ENCODE peak calls at places on chromosomes 11 and 22, in four cellular contexts. H is K562, M is HepG2, Z is GM12878. V is an unnamed sample.

GRCh38 chr11:36374726-36375125 is 78.6 kb downstream of the PRR5L start:
- DNase-seq in H (no peak), Z (no peak), M (no peak), V (no peak)

GRCh38 chr11:1014276-1014675 is 22.2 kb downstream of the MUC6 start:
- DNase-seq in H (no peak), M (no peak), Z (no peak), V (no peak)

GRCh38 chr11:126194121-126194543 is 17.3 kb downstream of the RPUSD4 start:
- DNase-seq in M (peak), H (peak), Z (no peak), V (peak)

GRCh38 chr11:69253028-69253427 is 40.9 kb upstream of the MYEOV start:
- DNase-seq in Z (no peak), H (no peak), M (no peak), V (no peak)

GRCh38 chr11:57203359-57203758 is 21.6 kb downstream of the LRRC55 start:
- DNase-seq in Z (no peak), H (no peak), M (no peak), V (no peak)

GRCh38 chr22:20141186-20142077 is 9.4 kb downstream of the CCDC188 start:
- DNase-seq in H (no peak), M (no peak), Z (no peak), V (no peak)

GRCh38 chr11:118290923-118291322 is 13.6 kb upstream of the CD3E start:
- DNase-seq in M (peak), H (no peak), Z (no peak), V (no peak)

GRCh38 chr11:64001552-64002427 is 15.6 kb downstream of the OTUB1 start:
- DNase-seq in H (no peak), Z (no peak), M (no peak), V (no peak)

GRCh38 chr11:63745304-63746170 is 23.0 kb downstream of the ZFTA start:
- DNase-seq in H (no peak), M (no peak), Z (no peak), V (no peak)

GRCh38 chr11:104704888-104705287 is 193.4 kb downstream of the CASP12 start:
- DNase-seq in Z (no peak), M (no peak), H (no peak), V (no peak)

GRCh38 chr11:104705475-104706195 is 192.6 kb downstream of the CASP12 start:
- DNase-seq in Z (peak), M (no peak), H (no peak), V (no peak)

DNA sequence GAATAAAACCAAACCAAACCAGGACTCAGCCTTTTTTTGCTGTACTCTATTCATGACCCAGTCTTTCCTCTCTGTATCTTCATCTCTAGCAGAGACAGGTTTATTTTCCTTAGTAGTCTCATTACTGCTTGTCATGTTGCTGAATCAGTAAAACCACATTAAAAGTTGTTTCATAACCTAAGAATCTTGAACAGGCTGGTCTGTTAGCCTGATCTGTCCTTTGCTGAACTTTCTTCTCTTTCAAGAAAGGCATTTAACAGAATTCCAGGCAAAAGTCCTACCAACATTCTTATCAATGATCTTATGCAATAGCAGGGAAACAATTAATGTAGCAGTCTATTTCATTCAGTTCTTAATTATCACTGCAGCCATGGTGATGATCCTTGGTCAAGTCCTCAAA is 197.7 kb downstream of the CASP12 start:
- DNase-seq in H (no peak), Z (no peak), M (no peak), V (no peak)
- TF ChIP-seq FOXM1 in H (no peak), Z (no peak), M (no peak), V (no peak)

DNA sequence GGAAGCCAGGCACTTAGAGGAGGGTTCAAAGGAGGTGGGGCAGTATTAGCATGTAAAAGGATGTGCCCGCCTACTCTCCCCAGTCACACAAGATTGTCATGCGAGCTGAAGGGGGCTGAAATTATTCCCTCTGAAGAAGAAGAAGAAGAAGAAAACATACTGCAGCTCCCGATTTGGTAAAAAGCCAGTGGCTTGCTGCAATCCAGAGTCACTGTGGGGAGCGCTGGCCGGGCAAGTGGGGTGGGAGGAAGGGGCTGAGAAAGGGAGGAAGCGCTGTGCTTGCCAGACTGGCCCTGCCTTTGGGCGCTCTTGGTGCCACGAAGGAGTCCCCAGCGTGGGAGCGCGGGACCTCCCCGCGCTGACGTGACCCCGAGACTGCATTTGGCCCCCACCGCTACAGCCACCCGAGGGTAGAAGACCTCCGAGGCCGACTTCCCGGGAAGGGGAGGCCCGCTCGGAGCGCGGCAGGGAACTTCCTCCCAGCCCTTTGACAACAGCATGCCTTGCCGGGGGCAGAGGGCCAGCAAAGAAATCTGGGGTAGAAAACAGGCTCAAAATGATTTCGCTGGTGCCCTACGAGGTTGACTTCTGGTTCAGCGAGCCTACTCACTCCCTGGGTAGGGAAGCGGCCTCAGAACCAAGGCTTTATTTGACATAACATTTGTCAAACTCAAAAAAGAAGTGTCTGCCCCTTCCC is 906.3 kb downstream of the DLG2 start:
- DNase-seq in H (no peak), M (no peak), Z (no peak), V (no peak)
- TF ChIP-seq TARDBP in H (no peak), M (no peak), Z (no peak), V (no peak)

GRCh38 chr11:34650528-34650927 is 29.6 kb downstream of the EHF start:
- DNase-seq in H (peak), M (no peak), Z (peak), V (no peak)
- TF ChIP-seq SP1 in H (no peak), M (no peak), Z (peak), V (no peak)

GRCh38 chr11:34344410-34345011 is 13.3 kb downstream of the ABTB2 start:
- DNase-seq in Z (no peak), M (no peak), H (no peak), V (no peak)

GRCh38 chr11:34346551-34346950 is 11.3 kb downstream of the ABTB2 start:
- DNase-seq in M (no peak), H (no peak), Z (no peak), V (no peak)

GRCh38 chr11:34343686-34344085 is 14.1 kb downstream of the ABTB2 start:
- DNase-seq in Z (no peak), M (no peak), H (no peak), V (no peak)

GRCh38 chr11:34345991-34346480 is 11.8 kb downstream of the ABTB2 start:
- DNase-seq in Z (no peak), M (no peak), H (no peak), V (no peak)

DNA sequence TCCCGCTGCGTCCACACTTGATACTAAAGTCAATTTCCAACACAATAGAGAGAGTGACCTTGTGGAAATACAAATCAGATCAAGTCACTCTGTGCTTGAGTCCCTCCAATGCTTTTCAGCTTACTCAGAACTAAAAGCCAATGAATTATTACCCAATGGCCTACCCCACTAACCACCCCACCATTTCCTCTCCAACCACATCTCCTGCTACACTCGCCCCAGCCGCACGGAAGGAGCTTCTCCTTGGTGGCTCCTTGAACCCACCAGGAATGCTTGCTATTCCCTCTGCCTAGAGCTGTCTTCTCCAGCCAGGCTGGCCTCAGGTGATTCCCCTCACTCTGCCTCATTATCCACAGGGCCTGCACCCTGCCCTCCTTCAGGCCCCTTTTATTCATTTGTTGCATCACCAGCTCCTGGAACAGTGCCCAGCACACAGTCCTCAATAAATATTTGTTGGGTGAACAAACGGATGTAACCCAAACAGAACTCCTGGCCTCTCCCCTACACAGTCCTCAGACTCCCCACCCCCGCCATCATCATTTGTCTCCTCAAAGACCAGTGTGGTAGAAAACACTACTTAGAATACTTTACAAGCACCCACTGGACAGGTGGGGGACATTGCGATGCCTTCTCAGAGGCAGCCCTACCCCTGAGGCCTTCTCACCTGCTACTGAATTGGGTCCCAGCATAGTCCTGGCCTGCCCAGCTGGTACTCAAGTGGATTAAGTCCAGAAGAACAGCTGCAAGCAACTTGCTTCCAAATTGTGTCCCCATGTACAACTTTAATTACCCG is 12.6 kb downstream of the ABTB2 start:
- DNase-seq in M (peak), H (no peak), Z (no peak), V (no peak)
- TF ChIP-seq FOXM1 in M (no peak), H (no peak), Z (no peak), V (no peak)

GRCh38 chr22:26891431-26891830 is 234.0 kb downstream of the MIAT start:
- DNase-seq in M (no peak), Z (no peak), H (no peak), V (no peak)

GRCh38 chr22:26889794-26890193 is 232.4 kb downstream of the MIAT start:
- DNase-seq in H (no peak), Z (no peak), M (no peak), V (no peak)

GRCh38 chr22:26888887-26889286 is 231.5 kb downstream of the MIAT start:
- DNase-seq in M (no peak), Z (no peak), H (no peak), V (no peak)

GRCh38 chr22:26892401-26893033 is 235.1 kb downstream of the MIAT start:
- DNase-seq in M (no peak), Z (no peak), H (no peak), V (no peak)

DNA sequence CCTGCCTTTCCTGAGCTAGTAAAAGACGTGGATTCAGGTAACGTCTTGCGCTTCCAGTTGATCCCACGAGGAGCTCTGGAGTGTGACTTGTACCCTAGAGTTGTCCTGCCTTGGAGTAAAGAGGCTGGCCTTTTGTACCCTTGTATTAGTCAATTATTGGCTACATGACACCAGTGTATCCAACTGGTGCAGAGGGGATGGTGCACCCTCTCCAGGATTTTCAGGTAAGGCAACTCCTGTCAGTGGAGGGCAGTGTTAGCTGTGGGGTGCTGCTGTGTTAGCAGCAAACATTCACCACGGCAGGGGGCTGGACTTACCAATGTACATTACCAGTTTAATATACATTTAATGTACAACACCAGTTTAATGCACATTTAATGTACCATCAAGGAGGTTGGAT is 233.5 kb downstream of the MIAT start:
- DNase-seq in Z (no peak), H (no peak), M (no peak), V (no peak)
- TF ChIP-seq TARDBP in Z (no peak), H (no peak), M (no peak), V (no peak)

DNA sequence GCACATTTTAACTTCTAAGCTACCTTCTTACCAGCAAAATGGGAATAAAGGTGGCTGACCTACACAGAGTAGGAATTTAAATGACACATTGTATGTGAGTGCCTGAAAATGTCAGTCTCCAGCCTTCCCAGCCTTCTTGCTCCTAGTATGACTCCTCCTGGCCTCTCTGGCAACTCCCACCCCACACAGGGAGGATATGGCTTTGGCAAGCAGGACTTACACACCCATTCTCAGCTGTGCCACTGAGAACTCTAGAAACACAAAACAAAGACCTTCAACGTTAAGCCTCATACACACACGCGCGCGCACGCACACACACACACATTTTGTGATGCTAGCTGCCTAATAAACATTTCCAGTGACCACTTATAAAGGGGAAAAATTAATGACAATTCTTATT is 65.8 kb downstream of the PACSIN2 start:
- DNase-seq in Z (no peak), M (no peak), H (no peak), V (no peak)
- TF ChIP-seq SP1 in Z (no peak), M (no peak), H (no peak), V (no peak)

GRCh38 chr11:46845740-46846509 is at the start of gene CKAP5:
- DNase-seq in H (peak), M (peak), Z (peak), V (peak)

GRCh38 chr11:46850829-46851380 is 4.8 kb upstream of the CKAP5 start:
- DNase-seq in H (no peak), Z (no peak), M (no peak), V (peak)

GRCh38 chr11:46846510-46846830 is 390 bp upstream of the CKAP5 start:
- DNase-seq in H (no peak), M (no peak), Z (no peak), V (no peak)

GRCh38 chr11:46849631-46850030 is 3.6 kb upstream of the CKAP5 start:
- DNase-seq in H (no peak), M (no peak), Z (no peak), V (no peak)

GRCh38 chr11:46845440-46845739 is 690 bp downstream of the CKAP5 start:
- DNase-seq in Z (no peak), H (no peak), M (no peak), V (no peak)
- TF ChIP-seq FOXM1 in Z (no peak), H (no peak), M (no peak), V (no peak)

GRCh38 chr11:88623536-88623935 is 286.0 kb upstream of the CTSC start:
- DNase-seq in M (no peak), Z (no peak), H (no peak), V (no peak)
- TF ChIP-seq TARDBP in M (no peak), Z (no peak), H (no peak), V (no peak)

GRCh38 chr22:26215766-26216165 is 46.5 kb downstream of the SEZ6L start:
- DNase-seq in H (no peak), M (no peak), Z (no peak), V (no peak)
- TF ChIP-seq SP1 in H (no peak), M (no peak), Z (no peak), V (no peak)

GRCh38 chr11:105177658-105178057 is 38.1 kb upstream of the CARD18 start:
- DNase-seq in Z (no peak), M (no peak), H (no peak), V (no peak)
- TF ChIP-seq FOXM1 in Z (no peak), M (no peak), H (no peak), V (no peak)